ENCODE peak calls at places on chromosomes 7 and 10, in six cellular contexts. One of them, this sample, is unnamed.

GRCh38 chr7:137762334-137762733 is 84.4 kb downstream of the DGKI start:
- DNase-seq in HCT116: no peak
- DNase-seq in hepatocyte: no peak
- DNase-seq in OCI-LY7: no peak
- DNase-seq in MM.1S: no peak
- DNase-seq in neural progenitor cell: no peak
- DNase-seq in this sample: no peak

GRCh38 chr10:36349445-36350063 is 707.5 kb upstream of the FZD8 start:
- DNase-seq in HCT116: no peak
- DNase-seq in hepatocyte: peak; percentile 48
- DNase-seq in OCI-LY7: no peak
- DNase-seq in MM.1S: no peak
- DNase-seq in neural progenitor cell: peak; percentile 4
- DNase-seq in this sample: no peak

GRCh38 chr10:63522129-63522687 is 1.0 kb downstream of the REEP3 start:
- DNase-seq in HCT116: no peak
- DNase-seq in hepatocyte: peak; percentile 16
- DNase-seq in OCI-LY7: peak; percentile 44
- DNase-seq in MM.1S: peak; percentile 41
- DNase-seq in neural progenitor cell: no peak
- DNase-seq in this sample: peak; percentile 71

GRCh38 chr10:12909836-12910185 is 91.7 kb downstream of the CCDC3 start:
- DNase-seq in HCT116: no peak
- DNase-seq in hepatocyte: peak; percentile 42
- DNase-seq in OCI-LY7: no peak
- DNase-seq in MM.1S: no peak
- DNase-seq in neural progenitor cell: no peak
- DNase-seq in this sample: peak; percentile 60

GRCh38 chr10:110568055-110568735 is 700 bp downstream of the SMC3 start:
- DNase-seq in HCT116: no peak
- DNase-seq in hepatocyte: peak; percentile 53
- DNase-seq in OCI-LY7: peak; percentile 63
- DNase-seq in MM.1S: peak; percentile 58
- DNase-seq in neural progenitor cell: peak; percentile 80
- DNase-seq in this sample: peak; percentile 7

GRCh38 chr7:17844514-17845196 is 95.6 kb downstream of the SNX13 start:
- DNase-seq in HCT116: no peak
- DNase-seq in hepatocyte: no peak
- DNase-seq in OCI-LY7: no peak
- DNase-seq in MM.1S: no peak
- DNase-seq in neural progenitor cell: no peak
- DNase-seq in this sample: peak; percentile 55

GRCh38 chr10:99682032-99682431 is 22.7 kb downstream of the ENTPD7 start:
- DNase-seq in HCT116: no peak
- DNase-seq in hepatocyte: no peak
- DNase-seq in OCI-LY7: no peak
- DNase-seq in MM.1S: no peak
- DNase-seq in neural progenitor cell: no peak
- DNase-seq in this sample: peak; percentile 33

GRCh38 chr10:66284621-66285020 is 641.2 kb upstream of the LRRTM3 start:
- DNase-seq in HCT116: no peak
- DNase-seq in hepatocyte: no peak
- DNase-seq in OCI-LY7: no peak
- DNase-seq in MM.1S: no peak
- DNase-seq in neural progenitor cell: no peak
- DNase-seq in this sample: no peak

GRCh38 chr7:36507868-36508440 is 118.3 kb downstream of the ANLN start:
- DNase-seq in HCT116: no peak
- DNase-seq in hepatocyte: no peak
- DNase-seq in OCI-LY7: no peak
- DNase-seq in MM.1S: no peak
- DNase-seq in neural progenitor cell: no peak
- DNase-seq in this sample: no peak

GRCh38 chr10:92965314-92965713 is 95.3 kb upstream of the CYP26C1 start:
- DNase-seq in HCT116: peak; percentile 34
- DNase-seq in hepatocyte: peak; percentile 69
- DNase-seq in OCI-LY7: peak; percentile 58
- DNase-seq in MM.1S: peak; percentile 66
- DNase-seq in neural progenitor cell: peak; percentile 69
- DNase-seq in this sample: peak; percentile 68

GRCh38 chr10:20276127-20276979 is 460.1 kb downstream of the PLXDC2 start:
- DNase-seq in HCT116: no peak
- DNase-seq in hepatocyte: no peak
- DNase-seq in OCI-LY7: no peak
- DNase-seq in MM.1S: no peak
- DNase-seq in neural progenitor cell: peak; percentile 84
- DNase-seq in this sample: peak; percentile 54

GRCh38 chr10:69333205-69333604 is 54.9 kb downstream of the HK1 start:
- DNase-seq in HCT116: no peak
- DNase-seq in hepatocyte: peak; percentile 71
- DNase-seq in OCI-LY7: no peak
- DNase-seq in MM.1S: no peak
- DNase-seq in neural progenitor cell: peak; percentile 72
- DNase-seq in this sample: peak; percentile 98

GRCh38 chr10:70761727-70762350 is 23.3 kb downstream of the TBATA start:
- DNase-seq in HCT116: no peak
- DNase-seq in hepatocyte: no peak
- DNase-seq in OCI-LY7: no peak
- DNase-seq in MM.1S: no peak
- DNase-seq in neural progenitor cell: no peak
- DNase-seq in this sample: no peak

GRCh38 chr10:114398587-114399331 is 5.5 kb downstream of the AFAP1L2 start:
- DNase-seq in HCT116: no peak
- DNase-seq in hepatocyte: no peak
- DNase-seq in OCI-LY7: no peak
- DNase-seq in MM.1S: no peak
- DNase-seq in neural progenitor cell: no peak
- DNase-seq in this sample: no peak

GRCh38 chr10:70272925-70273316 is 10.9 kb downstream of the NPFFR1 start:
- DNase-seq in HCT116: no peak
- DNase-seq in hepatocyte: no peak
- DNase-seq in OCI-LY7: peak; percentile 73
- DNase-seq in MM.1S: peak; percentile 78
- DNase-seq in neural progenitor cell: no peak
- DNase-seq in this sample: peak; percentile 69

GRCh38 chr7:148611692-148612091 is 21.1 kb downstream of the C7orf33 start:
- DNase-seq in HCT116: no peak
- DNase-seq in hepatocyte: no peak
- DNase-seq in OCI-LY7: no peak
- DNase-seq in MM.1S: no peak
- DNase-seq in neural progenitor cell: no peak
- DNase-seq in this sample: no peak

GRCh38 chr10:72088879-72089585 is 681 bp upstream of the SPOCK2 start:
- DNase-seq in HCT116: no peak
- DNase-seq in hepatocyte: no peak
- DNase-seq in OCI-LY7: no peak
- DNase-seq in MM.1S: no peak
- DNase-seq in neural progenitor cell: peak; percentile 60
- DNase-seq in this sample: no peak

GRCh38 chr7:137789215-137789899 is 57.4 kb downstream of the DGKI start:
- DNase-seq in HCT116: no peak
- DNase-seq in hepatocyte: no peak
- DNase-seq in OCI-LY7: no peak
- DNase-seq in MM.1S: no peak
- DNase-seq in neural progenitor cell: no peak
- DNase-seq in this sample: no peak

GRCh38 chr7:126768836-126769235 is 483.9 kb downstream of the GRM8 start:
- DNase-seq in HCT116: no peak
- DNase-seq in hepatocyte: no peak
- DNase-seq in OCI-LY7: no peak
- DNase-seq in MM.1S: no peak
- DNase-seq in neural progenitor cell: no peak
- DNase-seq in this sample: no peak

GRCh38 chr7:28919510-28919909 is 38.6 kb downstream of the TRIL start:
- DNase-seq in HCT116: no peak
- DNase-seq in hepatocyte: peak; percentile 29
- DNase-seq in OCI-LY7: no peak
- DNase-seq in MM.1S: no peak
- DNase-seq in neural progenitor cell: no peak
- DNase-seq in this sample: no peak

GRCh38 chr10:110340821-110341220 is 36.1 kb upstream of the SMNDC1 start:
- DNase-seq in HCT116: no peak
- DNase-seq in hepatocyte: no peak
- DNase-seq in OCI-LY7: no peak
- DNase-seq in MM.1S: no peak
- DNase-seq in neural progenitor cell: no peak
- DNase-seq in this sample: no peak

GRCh38 chr10:33196710-33197406 is 137.6 kb downstream of the NRP1 start:
- DNase-seq in HCT116: no peak
- DNase-seq in hepatocyte: peak; percentile 40
- DNase-seq in OCI-LY7: no peak
- DNase-seq in MM.1S: no peak
- DNase-seq in neural progenitor cell: no peak
- DNase-seq in this sample: no peak

GRCh38 chr7:128740996-128741395 is 1.8 kb downstream of the CALU start:
- DNase-seq in HCT116: no peak
- DNase-seq in hepatocyte: no peak
- DNase-seq in OCI-LY7: no peak
- DNase-seq in MM.1S: no peak
- DNase-seq in neural progenitor cell: no peak
- DNase-seq in this sample: no peak

GRCh38 chr7:156603629-156604028 is 36.9 kb upstream of the RNF32 start:
- DNase-seq in HCT116: no peak
- DNase-seq in hepatocyte: no peak
- DNase-seq in OCI-LY7: no peak
- DNase-seq in MM.1S: no peak
- DNase-seq in neural progenitor cell: no peak
- DNase-seq in this sample: no peak

GRCh38 chr7:138542183-138542582 is 82.1 kb downstream of the TRIM24 start:
- DNase-seq in HCT116: no peak
- DNase-seq in hepatocyte: no peak
- DNase-seq in OCI-LY7: no peak
- DNase-seq in MM.1S: no peak
- DNase-seq in neural progenitor cell: no peak
- DNase-seq in this sample: no peak

GRCh38 chr7:134552105-134552504 is 3.2 kb downstream of the AKR1B15 start:
- DNase-seq in HCT116: no peak
- DNase-seq in hepatocyte: peak; percentile 34
- DNase-seq in OCI-LY7: no peak
- DNase-seq in MM.1S: no peak
- DNase-seq in neural progenitor cell: peak; percentile 49
- DNase-seq in this sample: no peak

GRCh38 chr10:22335204-22335956 is 9.9 kb upstream of the SPAG6 start:
- DNase-seq in HCT116: no peak
- DNase-seq in hepatocyte: peak; percentile 72
- DNase-seq in OCI-LY7: no peak
- DNase-seq in MM.1S: no peak
- DNase-seq in neural progenitor cell: peak; percentile 78
- DNase-seq in this sample: peak; percentile 26

GRCh38 chr7:1225462-1226154 is 7.1 kb upstream of the UNCX start:
- DNase-seq in HCT116: no peak
- DNase-seq in hepatocyte: peak; percentile 49
- DNase-seq in OCI-LY7: no peak
- DNase-seq in MM.1S: no peak
- DNase-seq in neural progenitor cell: peak; percentile 85
- DNase-seq in this sample: peak; percentile 19

GRCh38 chr10:86438091-86438749 is 71.6 kb upstream of the GRID1 start:
- DNase-seq in HCT116: no peak
- DNase-seq in hepatocyte: no peak
- DNase-seq in OCI-LY7: no peak
- DNase-seq in MM.1S: no peak
- DNase-seq in neural progenitor cell: no peak
- DNase-seq in this sample: no peak
- TF ChIP-seq EZH2phosphoT487 in HCT116: no peak
- TF ChIP-seq EZH2phosphoT487 in hepatocyte: no peak
- TF ChIP-seq EZH2phosphoT487 in OCI-LY7: no peak
- TF ChIP-seq EZH2phosphoT487 in MM.1S: no peak
- TF ChIP-seq EZH2phosphoT487 in neural progenitor cell: no peak
- TF ChIP-seq EZH2phosphoT487 in this sample: no peak

DNA sequence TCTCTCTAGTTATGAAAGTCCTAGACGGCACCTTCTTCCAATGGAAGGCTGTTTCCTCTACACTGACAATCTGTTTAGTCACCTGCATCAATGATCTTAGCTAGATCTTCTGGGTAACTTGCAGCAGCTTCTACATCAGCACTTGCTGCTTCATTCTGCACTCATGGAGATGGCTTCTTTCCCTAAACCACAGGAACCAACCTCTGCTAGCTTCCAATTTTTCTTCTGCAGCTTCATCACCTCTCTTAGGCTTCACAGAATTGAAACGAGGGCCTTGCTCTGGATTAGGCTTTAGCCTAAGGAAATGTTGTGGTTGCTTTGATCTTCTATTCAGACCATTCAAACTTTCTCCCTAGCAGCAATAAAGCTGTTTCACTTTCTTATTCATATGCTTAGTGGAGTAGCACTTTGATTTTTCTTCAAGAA is 24.6 kb downstream of the NAMPT start:
- DNase-seq in HCT116: no peak
- DNase-seq in hepatocyte: no peak
- DNase-seq in OCI-LY7: no peak
- DNase-seq in MM.1S: peak; percentile 78
- DNase-seq in neural progenitor cell: no peak
- DNase-seq in this sample: no peak
- H3K36me3 ChIP-seq in HCT116: peaks cover 42% of the 10 kb centered on the region
- H3K36me3 ChIP-seq in hepatocyte: peaks cover 5% of the 10 kb centered on the region
- H3K36me3 ChIP-seq in OCI-LY7: peaks cover 91% of the 10 kb centered on the region
- H3K36me3 ChIP-seq in MM.1S: peaks cover 48% of the 10 kb centered on the region
- H3K36me3 ChIP-seq in neural progenitor cell: peaks cover 10% of the 10 kb centered on the region
- H3K36me3 ChIP-seq in this sample: peaks cover 55% of the 10 kb centered on the region

DNA sequence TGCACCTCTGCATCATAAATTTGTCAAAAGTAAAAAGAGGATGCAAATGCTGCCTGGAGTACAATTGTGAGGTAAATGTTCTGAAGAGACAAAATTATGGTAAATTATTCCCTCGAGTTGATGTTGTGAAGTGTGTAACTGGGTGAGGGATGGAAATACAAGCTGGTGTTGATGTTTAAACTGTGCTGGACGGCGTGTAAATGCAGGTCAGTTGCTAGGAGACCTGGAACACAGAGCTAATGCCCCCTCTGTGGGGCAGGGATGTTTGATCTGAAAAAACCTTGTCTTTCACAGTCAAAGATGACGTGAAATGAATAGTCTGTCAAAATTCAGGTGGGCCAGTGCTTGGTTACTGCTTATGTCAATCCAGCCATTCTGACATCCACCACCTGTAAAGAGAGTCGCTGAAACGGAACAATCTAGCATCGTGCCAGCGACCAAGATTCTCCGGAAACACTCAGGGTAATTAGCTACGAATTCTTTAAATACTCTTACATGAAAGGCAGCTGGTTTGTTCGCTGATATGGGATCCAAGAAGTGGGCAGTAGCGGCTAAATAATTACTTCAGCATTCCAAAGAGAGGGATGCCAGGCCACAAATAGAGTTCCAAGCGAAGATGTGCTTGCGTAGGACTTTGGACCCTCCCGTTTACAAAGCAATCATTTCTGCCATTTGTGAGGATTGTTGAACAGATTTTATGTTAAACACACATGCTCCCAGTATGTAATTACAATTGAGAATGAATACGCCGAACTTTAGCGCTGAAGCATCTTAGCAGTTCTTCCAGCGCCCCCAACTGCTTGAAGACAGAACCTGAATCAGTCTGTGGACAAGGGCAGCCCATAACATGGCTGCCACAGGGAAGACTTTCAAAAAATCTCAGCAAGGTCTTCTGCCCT is 7.4 kb upstream of the ASB4 start:
- DNase-seq in HCT116: no peak
- DNase-seq in hepatocyte: peak; percentile 75
- DNase-seq in OCI-LY7: no peak
- DNase-seq in MM.1S: no peak
- DNase-seq in neural progenitor cell: peak; percentile 54
- DNase-seq in this sample: no peak
- TF ChIP-seq CTCF in HCT116: peak; percentile 28
- TF ChIP-seq CTCF in hepatocyte: peak; percentile 60
- TF ChIP-seq CTCF in OCI-LY7: peak; percentile 30
- TF ChIP-seq CTCF in MM.1S: peak; percentile 7
- TF ChIP-seq CTCF in neural progenitor cell: peak; percentile 57
- TF ChIP-seq CTCF in this sample: peak; percentile 48

GRCh38 chr10:2925631-2926030 is 141.7 kb upstream of the PFKP start:
- DNase-seq in HCT116: no peak
- DNase-seq in hepatocyte: no peak
- DNase-seq in OCI-LY7: no peak
- DNase-seq in MM.1S: no peak
- DNase-seq in neural progenitor cell: no peak
- DNase-seq in this sample: peak; percentile 51
- TF ChIP-seq EZH2phosphoT487 in HCT116: no peak
- TF ChIP-seq EZH2phosphoT487 in hepatocyte: no peak
- TF ChIP-seq EZH2phosphoT487 in OCI-LY7: no peak
- TF ChIP-seq EZH2phosphoT487 in MM.1S: no peak
- TF ChIP-seq EZH2phosphoT487 in neural progenitor cell: no peak
- TF ChIP-seq EZH2phosphoT487 in this sample: no peak